ENCODE peak calls at places on chromosomes 7 and 10, in eight cellular contexts. W is AG09319, R is spleen, N is kidney, H is tibial nerve, L is dorsolateral prefrontal cortex, A is upper lobe of right lung, V is tibial artery. Y is an unnamed sample.

GRCh38 chr7:95322874-95323273 is 1.5 kb downstream of the PON1 start:
- DNase-seq in W (no peak), R (no peak), N (no peak), H (no peak), L (no peak), A (no peak), V (no peak), Y (no peak)

GRCh38 chr7:6384327-6384726 is 63.4 kb downstream of the DAGLB start:
- DNase-seq in W (no peak), R (peak), N (no peak), H (no peak), L (no peak), A (no peak), V (no peak), Y (no peak)

GRCh38 chr10:100715445-100716385 is 29.7 kb upstream of the PAX2 start:
- DNase-seq in W (no peak), R (peak), N (peak), H (no peak), L (no peak), A (no peak), V (no peak), Y (no peak)

GRCh38 chr7:35593896-35594295 is 101.0 kb downstream of the HERPUD2 start:
- DNase-seq in W (no peak), R (no peak), N (no peak), H (no peak), L (no peak), A (no peak), V (no peak), Y (no peak)

GRCh38 chr10:60200012-60200681 is 189.5 kb downstream of the ANK3 start:
- DNase-seq in W (no peak), R (no peak), N (no peak), H (no peak), L (no peak), A (no peak), V (no peak), Y (no peak)

GRCh38 chr7:115754226-115754625 is 276.3 kb downstream of the TFEC start:
- DNase-seq in W (no peak), R (no peak), N (no peak), H (no peak), L (no peak), A (no peak), V (no peak), Y (no peak)

GRCh38 chr7:5354460-5355279 is 69.0 kb downstream of the TNRC18 start:
- DNase-seq in W (no peak), R (no peak), N (peak), H (no peak), L (no peak), A (no peak), V (no peak), Y (no peak)

GRCh38 chr10:133122171-133122935 is 34.6 kb downstream of the ADGRA1 start:
- DNase-seq in W (no peak), R (peak), N (peak), H (no peak), L (peak), A (no peak), V (peak), Y (no peak)

GRCh38 chr10:71132321-71132810 is 80.0 kb upstream of the UNC5B start:
- DNase-seq in W (no peak), R (peak), N (no peak), H (no peak), L (no peak), A (no peak), V (peak), Y (no peak)

GRCh38 chr10:49679480-49679893 is at the start of gene C10orf53:
- DNase-seq in W (no peak), R (no peak), N (peak), H (no peak), L (no peak), A (no peak), V (no peak), Y (no peak)

GRCh38 chr7:133355325-133355708 is 102.4 kb downstream of the EXOC4 start:
- DNase-seq in W (no peak), R (no peak), N (no peak), H (no peak), L (no peak), A (no peak), V (no peak), Y (no peak)

GRCh38 chr7:47546728-47547494 is 35.0 kb downstream of the TNS3 start:
- DNase-seq in W (no peak), R (peak), N (no peak), H (no peak), L (no peak), A (no peak), V (no peak), Y (no peak)

GRCh38 chr10:132898391-132899053 is 43.8 kb downstream of the CFAP46 start:
- DNase-seq in W (no peak), R (peak), N (peak), H (no peak), L (peak), A (peak), V (no peak), Y (no peak)

GRCh38 chr7:35848728-35849127 is 47.9 kb downstream of the SEPTIN7 start:
- DNase-seq in W (no peak), R (no peak), N (no peak), H (no peak), L (no peak), A (no peak), V (no peak), Y (no peak)

GRCh38 chr7:158164101-158165095 is 423.2 kb downstream of the PTPRN2 start:
- DNase-seq in W (no peak), R (no peak), N (no peak), H (no peak), L (no peak), A (no peak), V (no peak), Y (no peak)

GRCh38 chr7:26308551-26308950 is 16.9 kb downstream of the SNX10 start:
- DNase-seq in W (no peak), R (no peak), N (no peak), H (no peak), L (no peak), A (no peak), V (no peak), Y (no peak)

GRCh38 chr7:15780271-15780670 is 93.8 kb upstream of the MEOX2 start:
- DNase-seq in W (no peak), R (no peak), N (no peak), H (no peak), L (no peak), A (no peak), V (no peak), Y (no peak)

GRCh38 chr7:90830302-90830701 is 234.2 kb downstream of the CDK14 start:
- DNase-seq in W (no peak), R (no peak), N (no peak), H (no peak), L (no peak), A (no peak), V (no peak), Y (no peak)

GRCh38 chr10:128086003-128086863 is 40.0 kb downstream of the MKI67 start:
- DNase-seq in W (no peak), R (no peak), N (no peak), H (no peak), L (no peak), A (peak), V (peak), Y (no peak)

GRCh38 chr7:135653285-135654080 is 8.8 kb upstream of the STMP1 start:
- DNase-seq in W (no peak), R (no peak), N (peak), H (no peak), L (no peak), A (no peak), V (no peak), Y (no peak)

GRCh38 chr7:133273221-133273620 is 20.3 kb downstream of the EXOC4 start:
- DNase-seq in W (no peak), R (no peak), N (no peak), H (no peak), L (no peak), A (no peak), V (no peak), Y (no peak)

GRCh38 chr7:24980695-24981543 is 941 bp upstream of the OSBPL3 start:
- DNase-seq in W (no peak), R (peak), N (peak), H (peak), L (no peak), A (peak), V (no peak), Y (no peak)

GRCh38 chr7:98300595-98301372 is 19.3 kb downstream of the BRI3 start:
- DNase-seq in W (no peak), R (no peak), N (peak), H (no peak), L (no peak), A (no peak), V (no peak), Y (no peak)

GRCh38 chr7:1027285-1028043 is 16.9 kb upstream of the GPR146 start:
- DNase-seq in W (no peak), R (peak), N (peak), H (no peak), L (peak), A (peak), V (no peak), Y (no peak)

GRCh38 chr10:130127612-130128607 is 8.3 kb upstream of the GLRX3 start:
- DNase-seq in W (peak), R (no peak), N (no peak), H (peak), L (no peak), A (no peak), V (no peak), Y (peak)

GRCh38 chr10:132563485-132564248 is 26.1 kb downstream of the INPP5A start:
- DNase-seq in W (no peak), R (peak), N (peak), H (no peak), L (no peak), A (no peak), V (no peak), Y (peak)

GRCh38 chr10:103542764-103543616 is 49.5 kb downstream of the NEURL1 start:
- DNase-seq in W (no peak), R (peak), N (peak), H (peak), L (peak), A (peak), V (peak), Y (no peak)

GRCh38 chr7:30366606-30367005 is 82.2 kb downstream of the ZNRF2 start:
- DNase-seq in W (no peak), R (no peak), N (no peak), H (no peak), L (no peak), A (no peak), V (no peak), Y (no peak)

GRCh38 chr10:55966131-55966530 is 394.9 kb downstream of the ZWINT start:
- DNase-seq in W (no peak), R (no peak), N (no peak), H (no peak), L (no peak), A (no peak), V (no peak), Y (no peak)

GRCh38 chr10:88213206-88213605 is 349.8 kb downstream of the PTEN start:
- DNase-seq in W (no peak), R (no peak), N (no peak), H (no peak), L (no peak), A (no peak), V (no peak), Y (no peak)

GRCh38 chr10:1402016-1402820 is 335.1 kb downstream of the ADARB2 start:
- DNase-seq in W (no peak), R (no peak), N (no peak), H (no peak), L (no peak), A (no peak), V (peak), Y (no peak)

GRCh38 chr10:9188022-9188810 is 1133.7 kb downstream of the GATA3 start:
- DNase-seq in W (no peak), R (no peak), N (no peak), H (no peak), L (no peak), A (no peak), V (no peak), Y (no peak)

GRCh38 chr10:44966816-44967509 is 7.4 kb downstream of the RASSF4 start:
- DNase-seq in W (no peak), R (peak), N (no peak), H (no peak), L (no peak), A (no peak), V (peak), Y (no peak)

GRCh38 chr10:79299397-79300370 is 47.6 kb upstream of the PPIF start:
- DNase-seq in W (no peak), R (no peak), N (no peak), H (no peak), L (no peak), A (no peak), V (peak), Y (peak)

GRCh38 chr7:101942603-101943210 is 125.3 kb downstream of the CUX1 start:
- DNase-seq in W (no peak), R (no peak), N (no peak), H (no peak), L (no peak), A (peak), V (no peak), Y (no peak)

GRCh38 chr10:109451879-109452278 is 471.4 kb downstream of the XPNPEP1 start:
- DNase-seq in W (no peak), R (no peak), N (no peak), H (no peak), L (no peak), A (no peak), V (no peak), Y (no peak)

GRCh38 chr7:125670926-125671572 is 741.4 kb upstream of the POT1 start:
- DNase-seq in W (no peak), R (no peak), N (no peak), H (no peak), L (no peak), A (no peak), V (no peak), Y (no peak)
- TF ChIP-seq CTCF in W (no peak), R (peak), N (peak), H (peak), L (peak), A (peak), V (peak), Y (no peak)

DNA sequence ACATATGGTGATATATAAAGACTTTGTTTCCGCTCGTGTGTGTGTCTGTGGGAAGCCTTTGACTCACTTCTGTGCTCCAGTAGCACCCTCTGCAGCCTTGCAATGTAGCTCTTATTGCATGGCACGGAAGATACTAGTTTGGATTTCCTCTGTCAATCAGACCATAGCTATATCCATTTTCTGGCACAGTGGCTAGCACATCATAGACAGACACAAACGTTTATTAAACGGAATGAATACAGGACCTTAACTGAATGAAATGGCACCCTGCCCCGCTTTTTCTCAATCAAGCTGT is 124.0 kb upstream of the PTPN20 start:
- DNase-seq in W (no peak), R (no peak), N (peak), H (peak), L (no peak), A (no peak), V (no peak), Y (no peak)
- TF ChIP-seq CTCF in W (peak), R (no peak), N (no peak), H (no peak), L (peak), A (no peak), V (no peak), Y (peak)

GRCh38 chr7:153090757-153091156 is 331.2 kb downstream of the ACTR3B start:
- DNase-seq in W (no peak), R (no peak), N (no peak), H (no peak), L (no peak), A (no peak), V (no peak), Y (no peak)
- TF ChIP-seq CTCF in W (no peak), R (no peak), N (no peak), H (no peak), L (no peak), A (no peak), V (no peak), Y (no peak)

GRCh38 chr10:122567056-122567660 is 6.6 kb downstream of the DMBT1 start:
- DNase-seq in W (no peak), R (peak), N (no peak), H (no peak), L (no peak), A (no peak), V (no peak), Y (no peak)
- TF ChIP-seq CTCF in W (peak), R (peak), N (peak), H (peak), L (peak), A (peak), V (peak), Y (peak)

DNA sequence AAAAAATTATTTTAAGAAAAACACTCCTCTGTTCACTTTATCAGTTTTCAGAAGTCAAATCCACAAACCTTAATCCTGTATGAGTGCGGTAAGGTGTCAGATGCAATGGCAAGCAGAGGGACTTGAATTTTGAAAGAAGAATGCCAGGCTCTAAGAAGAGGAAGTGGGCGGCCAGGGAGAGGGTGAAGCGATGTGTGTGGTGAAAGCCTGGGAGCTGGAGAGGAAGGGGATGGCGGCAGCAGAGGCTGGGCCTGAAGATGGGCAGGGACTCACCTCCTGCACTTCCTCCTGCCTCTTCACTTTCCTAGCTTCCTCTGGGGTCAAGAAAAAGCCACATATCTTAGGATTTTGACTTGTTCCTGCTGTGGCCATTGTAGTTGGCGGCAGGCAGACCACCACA is 609.6 kb downstream of the PARD3 start:
- DNase-seq in W (no peak), R (no peak), N (no peak), H (no peak), L (no peak), A (no peak), V (no peak), Y (no peak)
- TF ChIP-seq CTCF in W (no peak), R (no peak), N (no peak), H (no peak), L (no peak), A (no peak), V (no peak), Y (no peak)

Y was measured in AG09309.